ENCODE peak calls at places on chromosomes 11 and 22, in ten cellular contexts. F, A, R, J, U, W, G, N, I and T are unnamed samples.

GRCh38 chr11:80783561-80783960 is 1342.7 kb upstream of the TENM4 start:
- DNase-seq in F (no peak), A (no peak), R (no peak), J (no peak), U (no peak), W (no peak), G (no peak), N (no peak), I (no peak), T (no peak)

GRCh38 chr11:72721276-72721675 is 30.9 kb downstream of the ARAP1 start:
- DNase-seq in F (no peak), A (no peak), R (no peak), J (no peak), U (no peak), W (no peak), G (no peak), N (no peak), I (no peak), T (no peak)

GRCh38 chr11:73734996-73735395 is 25.9 kb downstream of the RAB6A start:
- DNase-seq in F (no peak), A (no peak), R (no peak), J (no peak), U (no peak), W (no peak), G (no peak), N (no peak), I (no peak), T (no peak)

GRCh38 chr22:29003975-29004646 is 57.5 kb downstream of the C22orf31 start:
- DNase-seq in F (no peak), A (no peak), R (no peak), J (no peak), U (no peak), W (no peak), G (no peak), N (no peak), I (no peak), T (no peak)

GRCh38 chr22:49015993-49016908 is 811.4 kb downstream of the BRD1 start:
- DNase-seq in F (no peak), A (no peak), R (no peak), J (no peak), U (no peak), W (no peak), G (no peak), N (no peak), I (no peak), T (no peak)

GRCh38 chr22:17083255-17083654 is 1.5 kb upstream of the IL17RA start:
- DNase-seq in F (no peak), A (no peak), R (no peak), J (no peak), U (no peak), W (no peak), G (no peak), N (no peak), I (no peak), T (no peak)

GRCh38 chr11:22786475-22786874 is 43.1 kb downstream of the SVIP start:
- DNase-seq in F (no peak), A (no peak), R (no peak), J (no peak), U (no peak), W (no peak), G (no peak), N (peak; percentile 35), I (no peak), T (no peak)

GRCh38 chr11:92122561-92122960 is 102.1 kb upstream of the FAT3 start:
- DNase-seq in F (no peak), A (no peak), R (no peak), J (no peak), U (no peak), W (no peak), G (no peak), N (no peak), I (no peak), T (no peak)

GRCh38 chr11:36586543-36586942 is 7.8 kb upstream of the IFTAP start:
- DNase-seq in F (no peak), A (no peak), R (no peak), J (no peak), U (no peak), W (no peak), G (no peak), N (no peak), I (no peak), T (no peak)

GRCh38 chr22:37234736-37235711 is 9.0 kb downstream of the RAC2 start:
- DNase-seq in F (no peak), A (no peak), R (no peak), J (no peak), U (no peak), W (no peak), G (no peak), N (no peak), I (no peak), T (no peak)

GRCh38 chr11:93199616-93200015 is 1.8 kb upstream of the SLC36A4 start:
- DNase-seq in F (no peak), A (no peak), R (no peak), J (no peak), U (no peak), W (no peak), G (no peak), N (no peak), I (no peak), T (no peak)

GRCh38 chr11:78331711-78332110 is 85.9 kb downstream of the GAB2 start:
- DNase-seq in F (no peak), A (no peak), R (no peak), J (no peak), U (no peak), W (no peak), G (no peak), N (no peak), I (no peak), T (no peak)

GRCh38 chr11:130123414-130124040 is 36.1 kb upstream of the ST14 start:
- DNase-seq in F (no peak), A (no peak), R (no peak), J (no peak), U (no peak), W (no peak), G (no peak), N (no peak), I (no peak), T (no peak)

GRCh38 chr22:36629320-36629719 is 74.2 kb downstream of the CACNG2 start:
- DNase-seq in F (no peak), A (no peak), R (no peak), J (no peak), U (no peak), W (no peak), G (no peak), N (no peak), I (no peak), T (no peak)

GRCh38 chr11:6389921-6390717 is at the start of gene SMPD1:
- DNase-seq in F (peak; percentile 70), A (peak; percentile 87), R (peak; percentile 76), J (peak; percentile 49), U (peak; percentile 91), W (peak; percentile 91), G (peak; percentile 53), N (peak; percentile 97), I (peak; percentile 95), T (no peak)

GRCh38 chr22:50249382-50250248 is 1.4 kb downstream of the HDAC10 start:
- DNase-seq in F (no peak), A (no peak), R (no peak), J (no peak), U (no peak), W (no peak), G (no peak), N (no peak), I (no peak), T (no peak)

GRCh38 chr11:128453444-128454336 is 133.7 kb downstream of the ETS1 start:
- DNase-seq in F (peak; percentile 95), A (no peak), R (no peak), J (peak; percentile 86), U (no peak), W (no peak), G (peak; percentile 75), N (no peak), I (no peak), T (peak; percentile 94)

GRCh38 chr11:2737876-2738275 is 38.1 kb upstream of the KCNQ1OT1 start:
- DNase-seq in F (no peak), A (no peak), R (no peak), J (no peak), U (no peak), W (no peak), G (no peak), N (no peak), I (no peak), T (no peak)

GRCh38 chr11:68652683-68653156 is 31.6 kb upstream of the GAL start:
- DNase-seq in F (no peak), A (no peak), R (no peak), J (no peak), U (no peak), W (no peak), G (no peak), N (peak; percentile 45), I (no peak), T (no peak)

GRCh38 chr22:17267661-17268330 is 48.6 kb upstream of the ADA2 start:
- DNase-seq in F (no peak), A (no peak), R (no peak), J (no peak), U (no peak), W (no peak), G (no peak), N (no peak), I (no peak), T (no peak)

GRCh38 chr22:48820481-48821345 is 1007.0 kb downstream of the BRD1 start:
- DNase-seq in F (no peak), A (no peak), R (no peak), J (no peak), U (no peak), W (no peak), G (no peak), N (no peak), I (no peak), T (no peak)

GRCh38 chr11:95593101-95593500 is 196.5 kb downstream of the FAM76B start:
- DNase-seq in F (no peak), A (no peak), R (no peak), J (no peak), U (no peak), W (no peak), G (no peak), N (no peak), I (no peak), T (no peak)

GRCh38 chr11:36233226-36233625 is 56.0 kb downstream of the COMMD9 start:
- DNase-seq in F (peak; percentile 24), A (no peak), R (no peak), J (no peak), U (no peak), W (no peak), G (no peak), N (no peak), I (no peak), T (peak; percentile 34)

GRCh38 chr22:43176090-43176489 is 10.8 kb downstream of the TTLL12 start:
- DNase-seq in F (no peak), A (no peak), R (no peak), J (no peak), U (no peak), W (no peak), G (no peak), N (no peak), I (no peak), T (no peak)

GRCh38 chr22:49629586-49630447 is 197.9 kb downstream of the BRD1 start:
- DNase-seq in F (no peak), A (no peak), R (no peak), J (no peak), U (no peak), W (no peak), G (no peak), N (no peak), I (no peak), T (no peak)

GRCh38 chr11:103170865-103171264 is 61.6 kb downstream of the DYNC2H1 start:
- DNase-seq in F (peak; percentile 83), A (no peak), R (no peak), J (no peak), U (no peak), W (no peak), G (no peak), N (no peak), I (no peak), T (peak; percentile 4)

GRCh38 chr22:31977141-31977781 is 32.9 kb downstream of the YWHAH start:
- DNase-seq in F (peak; percentile 53), A (peak; percentile 70), R (no peak), J (peak; percentile 34), U (peak; percentile 71), W (peak; percentile 74), G (peak; percentile 50), N (peak; percentile 79), I (peak; percentile 63), T (no peak)

GRCh38 chr11:69198891-69199582 is 43.3 kb downstream of the SMIM38 start:
- DNase-seq in F (no peak), A (no peak), R (no peak), J (no peak), U (no peak), W (no peak), G (no peak), N (no peak), I (no peak), T (no peak)